ENCODE peak calls at places on chromosomes 6 and 20, in four cellular contexts. One of them, this sample, is unnamed.
A peak's percentile ranks its signal among the peaks of the same experiment; 100 is the strongest.

GRCh38 chr6:142943746-142944125 is 1.2 kb downstream of the HIVEP2 start:
- DNase-seq in colonic mucosa: peak; percentile 29
- DNase-seq in left lung: no peak
- DNase-seq in A673: peak; percentile 5
- DNase-seq in this sample: no peak

GRCh38 chr6:7917729-7918128 is 7.1 kb upstream of the TXNDC5 start:
- DNase-seq in colonic mucosa: no peak
- DNase-seq in left lung: no peak
- DNase-seq in A673: no peak
- DNase-seq in this sample: no peak

GRCh38 chr6:38570750-38571149 is 69.0 kb downstream of the BTBD9 start:
- DNase-seq in colonic mucosa: no peak
- DNase-seq in left lung: no peak
- DNase-seq in A673: peak; percentile 11
- DNase-seq in this sample: no peak

GRCh38 chr20:4788314-4788713 is 66.6 kb downstream of the PRND start:
- DNase-seq in colonic mucosa: no peak
- DNase-seq in left lung: no peak
- DNase-seq in A673: no peak
- DNase-seq in this sample: no peak

GRCh38 chr6:27088068-27088467 is 159.4 kb upstream of the PRSS16 start:
- DNase-seq in colonic mucosa: no peak
- DNase-seq in left lung: no peak
- DNase-seq in A673: no peak
- DNase-seq in this sample: no peak

GRCh38 chr6:145587342-145587741 is 148.0 kb downstream of the EPM2A start:
- DNase-seq in colonic mucosa: no peak
- DNase-seq in left lung: no peak
- DNase-seq in A673: no peak
- DNase-seq in this sample: no peak

GRCh38 chr6:71888720-71889340 is 2.5 kb downstream of the RIMS1 start:
- DNase-seq in colonic mucosa: no peak
- DNase-seq in left lung: no peak
- DNase-seq in A673: no peak
- DNase-seq in this sample: no peak

GRCh38 chr6:15504040-15504491 is 158.8 kb downstream of the DTNBP1 start:
- DNase-seq in colonic mucosa: no peak
- DNase-seq in left lung: no peak
- DNase-seq in A673: peak; percentile 49
- DNase-seq in this sample: no peak

GRCh38 chr6:155121699-155122098 is 126.6 kb downstream of the TIAM2 start:
- DNase-seq in colonic mucosa: no peak
- DNase-seq in left lung: no peak
- DNase-seq in A673: no peak
- DNase-seq in this sample: no peak

GRCh38 chr6:90537723-90538407 is 49.0 kb downstream of the MAP3K7 start:
- DNase-seq in colonic mucosa: no peak
- DNase-seq in left lung: no peak
- DNase-seq in A673: peak; percentile 72
- DNase-seq in this sample: no peak

GRCh38 chr20:24870876-24871275 is 78.2 kb upstream of the CST7 start:
- DNase-seq in colonic mucosa: no peak
- DNase-seq in left lung: no peak
- DNase-seq in A673: no peak
- DNase-seq in this sample: peak; percentile 28

GRCh38 chr6:167787896-167788530 is 38.7 kb upstream of the AFDN start:
- DNase-seq in colonic mucosa: peak; percentile 17
- DNase-seq in left lung: no peak
- DNase-seq in A673: peak; percentile 71
- DNase-seq in this sample: no peak

GRCh38 chr6:30685977-30686907 is at the start of gene PPP1R18:
- DNase-seq in colonic mucosa: peak; percentile 80
- DNase-seq in left lung: peak; percentile 89
- DNase-seq in A673: peak; percentile 72
- DNase-seq in this sample: peak; percentile 76

GRCh38 chr6:81475646-81476045 is 276.8 kb downstream of the TENT5A start:
- DNase-seq in colonic mucosa: no peak
- DNase-seq in left lung: no peak
- DNase-seq in A673: no peak
- DNase-seq in this sample: no peak

GRCh38 chr20:12660918-12661317 is 347.9 kb upstream of the SPTLC3 start:
- DNase-seq in colonic mucosa: no peak
- DNase-seq in left lung: no peak
- DNase-seq in A673: peak; percentile 66
- DNase-seq in this sample: no peak

GRCh38 chr6:73362869-73363536 is 545 bp downstream of the KHDC3L start:
- DNase-seq in colonic mucosa: no peak
- DNase-seq in left lung: no peak
- DNase-seq in A673: no peak
- DNase-seq in this sample: no peak

DNA sequence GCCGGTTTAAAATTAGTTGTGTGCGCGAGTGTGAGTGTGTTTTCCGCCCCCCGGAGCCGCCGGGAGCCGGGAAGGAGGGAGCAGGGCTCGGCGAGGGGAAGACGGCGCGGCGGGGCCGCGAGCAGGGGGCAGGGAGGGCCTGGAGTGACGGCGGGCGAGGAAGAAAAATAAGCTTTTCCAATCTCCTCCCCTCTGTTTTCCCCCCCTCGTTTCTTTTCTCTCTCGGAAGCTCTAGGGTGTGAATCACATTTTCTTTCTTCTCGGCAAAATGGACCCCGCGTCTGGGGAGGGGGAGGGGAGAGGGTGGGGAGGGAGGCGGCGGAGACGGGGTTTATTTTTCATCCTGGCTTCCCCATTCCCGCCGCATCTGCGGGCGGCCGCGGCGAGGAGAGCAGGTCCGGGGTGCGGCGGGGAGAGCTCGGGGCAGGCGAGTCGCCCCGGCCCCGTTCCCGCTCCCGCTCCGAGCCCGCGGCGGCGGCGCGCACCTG is 881 bp downstream of the BICRAL start:
- DNase-seq in colonic mucosa: peak; percentile 80
- DNase-seq in left lung: peak; percentile 77
- DNase-seq in A673: peak; percentile 89
- DNase-seq in this sample: peak; percentile 56
- TF ChIP-seq CTCF in colonic mucosa: no peak
- TF ChIP-seq CTCF in left lung: no peak
- TF ChIP-seq CTCF in A673: no peak
- TF ChIP-seq CTCF in this sample: no peak

GRCh38 chr6:75568100-75568499 is 33.6 kb upstream of the SENP6 start:
- DNase-seq in colonic mucosa: no peak
- DNase-seq in left lung: no peak
- DNase-seq in A673: no peak
- DNase-seq in this sample: no peak

GRCh38 chr6:75557068-75557467 is 44.6 kb upstream of the SENP6 start:
- DNase-seq in colonic mucosa: no peak
- DNase-seq in left lung: no peak
- DNase-seq in A673: no peak
- DNase-seq in this sample: no peak

GRCh38 chr6:75568965-75569364 is 32.7 kb upstream of the SENP6 start:
- DNase-seq in colonic mucosa: no peak
- DNase-seq in left lung: no peak
- DNase-seq in A673: no peak
- DNase-seq in this sample: no peak

GRCh38 chr6:75566137-75566767 is 35.4 kb upstream of the SENP6 start:
- DNase-seq in colonic mucosa: no peak
- DNase-seq in left lung: no peak
- DNase-seq in A673: no peak
- DNase-seq in this sample: no peak

GRCh38 chr6:75563032-75563431 is 38.6 kb upstream of the SENP6 start:
- DNase-seq in colonic mucosa: no peak
- DNase-seq in left lung: no peak
- DNase-seq in A673: peak; percentile 71
- DNase-seq in this sample: no peak
- TF ChIP-seq CTCF in colonic mucosa: peak; percentile 22
- TF ChIP-seq CTCF in left lung: peak; percentile 18
- TF ChIP-seq CTCF in A673: peak; percentile 58
- TF ChIP-seq CTCF in this sample: peak; percentile 21

GRCh38 chr20:63520939-63521601 is 505 bp downstream of the PPDPF start:
- DNase-seq in colonic mucosa: peak; percentile 93
- DNase-seq in left lung: peak; percentile 84
- DNase-seq in A673: peak; percentile 77
- DNase-seq in this sample: peak; percentile 85
- TF ChIP-seq CTCF in colonic mucosa: no peak
- TF ChIP-seq CTCF in left lung: no peak
- TF ChIP-seq CTCF in A673: no peak
- TF ChIP-seq CTCF in this sample: peak; percentile 28

DNA sequence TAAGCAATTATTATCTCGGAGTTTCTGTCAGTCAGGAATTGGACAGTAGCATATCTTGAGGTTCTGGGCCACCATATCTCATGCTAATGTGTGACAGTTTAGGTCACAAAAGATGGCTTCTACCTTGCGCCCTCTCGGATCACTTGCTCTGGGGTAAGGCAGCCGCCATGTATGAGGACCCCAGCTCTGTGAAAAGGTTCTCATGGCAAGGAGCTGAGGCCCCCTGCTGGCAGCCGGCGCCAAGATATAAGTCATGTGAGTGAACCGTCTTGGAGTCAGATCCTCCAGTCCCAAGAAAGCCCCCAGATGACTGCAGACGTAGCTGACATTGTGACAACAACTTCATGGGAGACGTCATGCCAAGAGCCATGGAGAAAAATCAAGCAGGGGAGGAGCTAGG is 670.8 kb downstream of the KIF16B start:
- DNase-seq in colonic mucosa: no peak
- DNase-seq in left lung: no peak
- DNase-seq in A673: peak; percentile 5
- DNase-seq in this sample: no peak
- TF ChIP-seq CTCF in colonic mucosa: no peak
- TF ChIP-seq CTCF in left lung: no peak
- TF ChIP-seq CTCF in A673: peak; percentile 28
- TF ChIP-seq CTCF in this sample: no peak

GRCh38 chr6:134065706-134066105 is 13.3 kb upstream of the SLC2A12 start:
- DNase-seq in colonic mucosa: no peak
- DNase-seq in left lung: no peak
- DNase-seq in A673: peak; percentile 58
- DNase-seq in this sample: peak; percentile 31
- TF ChIP-seq CTCF in colonic mucosa: peak; percentile 51
- TF ChIP-seq CTCF in left lung: no peak
- TF ChIP-seq CTCF in A673: peak; percentile 73
- TF ChIP-seq CTCF in this sample: peak; percentile 50

GRCh38 chr6:118263929-118264486 is 284.1 kb upstream of the PLN start:
- DNase-seq in colonic mucosa: no peak
- DNase-seq in left lung: no peak
- DNase-seq in A673: peak; percentile 68
- DNase-seq in this sample: no peak
- TF ChIP-seq CTCF in colonic mucosa: no peak
- TF ChIP-seq CTCF in left lung: peak; percentile 9
- TF ChIP-seq CTCF in A673: peak; percentile 65
- TF ChIP-seq CTCF in this sample: peak; percentile 35

GRCh38 chr6:151652338-151652737 is 155.1 kb upstream of the ESR1 start:
- DNase-seq in colonic mucosa: no peak
- DNase-seq in left lung: no peak
- DNase-seq in A673: no peak
- DNase-seq in this sample: no peak

GRCh38 chr6:151651639-151652038 is 155.8 kb upstream of the ESR1 start:
- DNase-seq in colonic mucosa: no peak
- DNase-seq in left lung: no peak
- DNase-seq in A673: no peak
- DNase-seq in this sample: no peak

GRCh38 chr6:151649835-151650234 is 156.0 kb downstream of the CCDC170 start:
- DNase-seq in colonic mucosa: no peak
- DNase-seq in left lung: no peak
- DNase-seq in A673: no peak
- DNase-seq in this sample: no peak

GRCh38 chr6:151647871-151648639 is 154.2 kb downstream of the CCDC170 start:
- DNase-seq in colonic mucosa: no peak
- DNase-seq in left lung: no peak
- DNase-seq in A673: no peak
- DNase-seq in this sample: no peak
- TF ChIP-seq CTCF in colonic mucosa: no peak
- TF ChIP-seq CTCF in left lung: no peak
- TF ChIP-seq CTCF in A673: no peak
- TF ChIP-seq CTCF in this sample: no peak

This sample was measured in GM10248.